ENCODE peak calls at places on chromosome 19, in eight cellular contexts. B is GOT3; Q is GDM1; J is activated naive CD4-positive, alpha-beta T cell; O is brain microvascular endothelial cell; A is stimulated activated CD8-positive, alpha-beta memory T cell treated with anti-CD3 and anti-CD28 coated beads, Interleukin-12 subunit alpha, Interleukin-12 subunit beta, amount 100 ng/mL, for 4 hours; L is stimulated activated CD4-positive, alpha-beta T cell treated with anti-CD3 and anti-CD28 coated beads, Interleukin-15, amount 100 ng/mL, for 24 hours; W is pulmonary artery endothelial cell. G is an unnamed sample.

GRCh38 chr19:20787766-20788165 is 11.7 kb downstream of the ZNF66 start:
- DNase-seq in J (no peak), W (no peak), O (no peak), A (no peak), L (no peak), B (no peak), Q (no peak), G (no peak)

GRCh38 chr19:7489609-7490044 is 792 bp upstream of the PEX11G start:
- DNase-seq in O (no peak), Q (no peak), L (no peak), A (no peak), B (no peak), J (no peak), W (no peak), G (no peak)

GRCh38 chr19:19105365-19106060 is 32.8 kb downstream of the TMEM161A start:
- DNase-seq in W (no peak), Q (no peak), O (peak; percentile 42), B (no peak), J (no peak), A (no peak), L (peak; percentile 18), G (peak; percentile 20)

GRCh38 chr19:15464394-15465385 is at the start of gene RASAL3:
- DNase-seq in L (peak; percentile 80), A (peak; percentile 51), O (no peak), Q (peak; percentile 91), J (peak; percentile 35), W (no peak), B (no peak), G (no peak)

GRCh38 chr19:13748169-13748884 is 16.0 kb upstream of the MRI1 start:
- DNase-seq in Q (peak; percentile 4), J (no peak), W (no peak), A (no peak), L (peak; percentile 31), B (no peak), O (peak; percentile 42), G (peak; percentile 53)

GRCh38 chr19:16135410-16136127 is 7.9 kb upstream of the HSH2D start:
- DNase-seq in A (no peak), L (no peak), W (no peak), O (no peak), B (no peak), J (no peak), Q (no peak), G (no peak)

GRCh38 chr19:40610396-40611064 is 9.4 kb downstream of the LTBP4 start:
- DNase-seq in B (no peak), A (peak; percentile 39), O (no peak), J (peak; percentile 55), L (peak; percentile 75), W (no peak), Q (no peak), G (no peak)

GRCh38 chr19:1255186-1256161 is 7.1 kb downstream of the MIDN start:
- DNase-seq in W (no peak), A (no peak), O (no peak), Q (no peak), L (no peak), J (no peak), B (no peak), G (no peak)

GRCh38 chr19:29672933-29673336 is 7.7 kb downstream of the PLEKHF1 start:
- DNase-seq in O (no peak), Q (no peak), W (no peak), J (peak; percentile 69), A (peak; percentile 79), B (no peak), L (peak; percentile 91), G (no peak)

GRCh38 chr19:7620442-7621412 is 8.6 kb downstream of the XAB2 start:
- DNase-seq in B (no peak), A (no peak), O (no peak), Q (no peak), L (no peak), J (no peak), W (no peak), G (no peak)

GRCh38 chr19:19468424-19469050 is 46.8 kb downstream of the TSSK6 start:
- DNase-seq in Q (no peak), J (no peak), O (no peak), B (no peak), A (no peak), W (no peak), L (no peak), G (no peak)

GRCh38 chr19:16193466-16193865 is 4.2 kb upstream of the AP1M1 start:
- DNase-seq in W (no peak), B (no peak), O (no peak), J (no peak), Q (no peak), L (no peak), A (no peak), G (no peak)

GRCh38 chr19:4844348-4845179 is 13.1 kb upstream of the TICAM1 start:
- DNase-seq in B (no peak), W (no peak), A (no peak), O (no peak), Q (no peak), L (no peak), J (no peak), G (no peak)

GRCh38 chr19:752652-753517 is 2.0 kb downstream of the MISP start:
- DNase-seq in B (no peak), O (peak; percentile 84), W (no peak), L (no peak), J (no peak), Q (no peak), A (no peak), G (peak; percentile 79)

GRCh38 chr19:57771417-57771816 is 1.9 kb downstream of the ZNF586 start:
- DNase-seq in W (no peak), Q (no peak), O (no peak), B (no peak), A (no peak), L (no peak), J (no peak), G (no peak)

GRCh38 chr19:56119585-56119978 is 1.5 kb downstream of the ZNF787 start:
- DNase-seq in Q (no peak), L (no peak), J (no peak), W (no peak), B (no peak), A (no peak), O (peak; percentile 70), G (no peak)

GRCh38 chr19:44747739-44748425 is 626 bp upstream of the BCL3 start:
- DNase-seq in O (no peak), B (no peak), A (no peak), Q (peak; percentile 73), W (no peak), L (no peak), J (peak; percentile 40), G (peak; percentile 51)

GRCh38 chr19:18764591-18765051 is 26.5 kb downstream of the COMP start:
- DNase-seq in O (no peak), L (no peak), B (no peak), J (no peak), W (no peak), A (no peak), Q (no peak), G (no peak)

GRCh38 chr19:38055655-38056521 is 148.9 kb downstream of the SIPA1L3 start:
- DNase-seq in B (no peak), W (no peak), L (no peak), A (no peak), J (no peak), O (no peak), Q (no peak), G (no peak)

GRCh38 chr19:1402411-1403070 is 1.2 kb upstream of the GAMT start:
- DNase-seq in W (no peak), J (no peak), O (no peak), B (no peak), Q (peak; percentile 14), L (no peak), A (no peak), G (no peak)

GRCh38 chr19:54517483-54517882 is 14.9 kb downstream of the LAIR2 start:
- DNase-seq in B (no peak), L (peak; percentile 79), O (peak; percentile 33), Q (peak; percentile 26), W (no peak), A (no peak), J (peak; percentile 36), G (peak; percentile 8)

GRCh38 chr19:48419158-48419920 is 25.9 kb downstream of the GRIN2D start:
- DNase-seq in L (peak; percentile 80), Q (peak; percentile 5), W (no peak), O (peak; percentile 32), B (no peak), J (no peak), A (peak; percentile 58), G (no peak)

GRCh38 chr19:42846597-42846996 is 32.9 kb downstream of the PSG1 start:
- DNase-seq in O (peak; percentile 35), L (no peak), A (no peak), Q (no peak), B (no peak), W (no peak), J (no peak), G (peak; percentile 14)

GRCh38 chr19:45339629-45340028 is 921 bp upstream of the KLC3 start:
- DNase-seq in L (no peak), J (no peak), B (no peak), O (no peak), Q (no peak), A (no peak), W (no peak), G (no peak)

G was measured in astrocyte.